ENCODE peak calls at places on chromosome 3, in five cellular contexts. T, G, N, E and F are unnamed samples. For H3K4me1, the result is how much of the 10 kb centered on the place peaks cover.

GRCh38 chr3:172536993-172537419 is 13.8 kb upstream of the TNFSF10 start:
- DNase-seq in N (no peak), T (no peak), G (no peak), E (no peak), F (no peak)

GRCh38 chr3:29889230-29889629 is 608.4 kb downstream of the RBMS3 start:
- DNase-seq in N (no peak), E (no peak), T (no peak), G (no peak), F (no peak)

GRCh38 chr3:183116051-183116614 is 16.8 kb upstream of the MCCC1 start:
- DNase-seq in G (peak), N (no peak), E (peak), T (no peak), F (peak)

GRCh38 chr3:192212335-192212734 is 515.0 kb downstream of the FGF12 start:
- DNase-seq in T (no peak), N (no peak), E (no peak), G (no peak), F (peak)

GRCh38 chr3:195905970-195906864 is 2.1 kb downstream of the TNK2 start:
- DNase-seq in N (no peak), E (no peak), G (peak), T (no peak), F (no peak)

GRCh38 chr3:177284383-177284881 is 87.2 kb upstream of the TBL1XR1 start:
- DNase-seq in T (no peak), E (no peak), N (no peak), G (no peak), F (no peak)

GRCh38 chr3:148930785-148931184 is 60.6 kb upstream of the GYG1 start:
- DNase-seq in T (no peak), E (no peak), N (no peak), G (no peak), F (no peak)

GRCh38 chr3:141011511-141012262 is 39.5 kb upstream of the SPSB4 start:
- DNase-seq in N (peak), G (peak), T (peak), E (peak), F (peak)

GRCh38 chr3:52210550-52211046 is 12.6 kb downstream of the ALAS1 start:
- DNase-seq in T (no peak), N (no peak), G (no peak), E (no peak), F (no peak)

GRCh38 chr3:197022405-197023231 is 7.0 kb downstream of the MELTF start:
- DNase-seq in T (no peak), E (no peak), G (no peak), N (no peak), F (peak)

GRCh38 chr3:137460944-137461343 is 303.2 kb upstream of the SOX14 start:
- DNase-seq in N (no peak), T (no peak), E (no peak), G (no peak), F (no peak)

GRCh38 chr3:159252772-159253384 is 451.0 kb downstream of the MFSD1 start:
- DNase-seq in G (peak), N (no peak), T (no peak), E (peak), F (peak)

GRCh38 chr3:160174621-160175020 is 50.6 kb upstream of the C3orf80 start:
- DNase-seq in N (no peak), G (no peak), T (no peak), E (no peak), F (no peak)

GRCh38 chr3:10244004-10244403 is 4.3 kb upstream of the TATDN2 start:
- DNase-seq in T (no peak), N (no peak), E (no peak), G (no peak), F (no peak)

GRCh38 chr3:179182892-179183291 is 34.7 kb downstream of the PIK3CA start:
- DNase-seq in E (no peak), T (no peak), N (no peak), G (no peak), F (no peak)

GRCh38 chr3:108513961-108514360 is 3.6 kb upstream of the MYH15 start:
- DNase-seq in G (no peak), E (no peak), T (no peak), N (no peak), F (no peak)

GRCh38 chr3:132637590-132637989 is 22.0 kb downstream of the ACAD11 start:
- DNase-seq in N (no peak), G (no peak), T (no peak), E (no peak), F (no peak)

GRCh38 chr3:86695752-86696151 is 295.2 kb downstream of the VGLL3 start:
- DNase-seq in G (no peak), N (no peak), T (no peak), E (no peak), F (no peak)

GRCh38 chr3:31562525-31562924 is 29.8 kb downstream of the STT3B start:
- DNase-seq in G (no peak), E (no peak), N (no peak), T (no peak), F (no peak)

GRCh38 chr3:157123621-157124020 is 36.3 kb downstream of the CCNL1 start:
- DNase-seq in T (no peak), N (no peak), E (no peak), G (no peak), F (no peak)

GRCh38 chr3:66411436-66411835 is 89.4 kb downstream of the LRIG1 start:
- DNase-seq in T (no peak), G (no peak), E (no peak), N (no peak), F (peak)

GRCh38 chr3:15171096-15171495 is 35.0 kb upstream of the CAPN7 start:
- DNase-seq in E (no peak), T (no peak), G (peak), N (no peak), F (no peak)

GRCh38 chr3:124442463-124442862 is 287.8 kb upstream of the UMPS start:
- DNase-seq in G (no peak), E (no peak), T (no peak), N (no peak), F (no peak)

GRCh38 chr3:176739169-176739568 is 458.1 kb downstream of the TBL1XR1 start:
- DNase-seq in T (no peak), N (no peak), E (no peak), G (no peak), F (no peak)

GRCh38 chr3:126962756-126963155 is 20.2 kb upstream of the PLXNA1 start:
- DNase-seq in N (peak), T (peak), G (no peak), E (no peak), F (no peak)

GRCh38 chr3:136074546-136074945 is 109.0 kb downstream of the PPP2R3A start:
- DNase-seq in E (no peak), N (no peak), T (no peak), G (no peak), F (no peak)

GRCh38 chr3:168061332-168061996 is 34.3 kb downstream of the GOLIM4 start:
- DNase-seq in E (no peak), G (no peak), T (no peak), N (no peak), F (no peak)

GRCh38 chr3:117036259-117036799 is 326.8 kb downstream of the TUSC7 start:
- DNase-seq in G (no peak), N (no peak), T (no peak), E (no peak), F (peak)

GRCh38 chr3:18238721-18239331 is 186.3 kb downstream of the SATB1 start:
- DNase-seq in G (no peak), N (no peak), T (no peak), E (no peak), F (no peak)

GRCh38 chr3:145798691-145799550 is 362.1 kb downstream of the PLOD2 start:
- DNase-seq in T (no peak), G (no peak), E (peak), N (no peak), F (no peak)

GRCh38 chr3:141441381-141442365 is 45.2 kb upstream of the RASA2 start:
- DNase-seq in G (peak), T (peak), N (peak), E (peak), F (peak)

GRCh38 chr3:156160653-156161052 is 40.3 kb downstream of the KCNAB1 start:
- DNase-seq in G (peak), E (no peak), T (no peak), N (no peak), F (no peak)

GRCh38 chr3:38111201-38111600 is 25.7 kb downstream of the ACAA1 start:
- DNase-seq in G (no peak), E (no peak), T (no peak), N (peak), F (no peak)

GRCh38 chr3:66378256-66378655 is 122.6 kb downstream of the LRIG1 start:
- DNase-seq in E (peak), T (no peak), N (no peak), G (no peak), F (peak)

DNA sequence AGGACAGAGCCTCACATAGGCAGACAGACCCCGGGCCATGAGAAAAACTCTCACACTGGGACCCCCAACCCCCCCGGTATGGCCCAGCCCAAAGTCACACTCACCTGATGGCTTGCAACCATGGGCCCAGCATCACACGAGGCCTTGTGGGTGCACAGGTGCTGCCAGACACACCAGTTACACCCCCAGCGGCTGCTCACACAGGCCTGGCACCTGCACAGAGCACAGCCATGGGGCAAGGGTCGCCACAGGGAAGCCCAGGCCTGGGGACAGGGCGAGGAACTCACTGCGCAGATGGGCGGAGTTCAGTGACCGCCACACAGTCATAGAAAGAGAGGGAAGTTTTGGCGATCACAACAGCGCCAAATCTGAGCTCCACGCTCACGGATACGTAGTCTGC is 9.3 kb downstream of the PLXNB1 start:
- DNase-seq in N (no peak), G (no peak), E (no peak), T (no peak), F (no peak)
- H3K27ac ChIP-seq in N (no peak), G (no peak), E (no peak), T (no peak), F (no peak)

DNA sequence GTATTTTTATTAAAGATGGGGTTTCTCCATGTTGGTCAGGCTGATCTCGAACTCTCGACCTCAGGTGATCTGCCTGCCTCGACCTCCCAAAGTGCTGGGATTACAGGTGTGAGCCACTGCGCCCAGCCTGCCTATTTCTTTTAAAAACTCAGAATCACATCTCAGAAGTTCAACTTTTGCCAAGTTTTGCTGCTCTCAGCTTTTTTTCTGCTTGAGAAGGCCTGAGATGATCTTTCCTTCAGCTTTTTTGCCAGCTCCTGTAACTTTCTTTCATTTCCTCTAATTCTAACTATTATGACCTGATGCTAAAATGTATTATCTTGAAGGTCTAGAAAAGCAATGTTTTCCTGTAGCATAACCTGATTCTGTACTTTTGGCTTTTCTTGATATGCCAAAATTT is 9.6 kb upstream of the EHHADH start:
- DNase-seq in E (no peak), G (no peak), N (no peak), T (no peak), F (no peak)
- H3K4me3 ChIP-seq in E (no peak), G (no peak), N (no peak), T (no peak), F (no peak)

GRCh38 chr3:128173241-128173640 is 20.0 kb downstream of the EEFSEC start:
- DNase-seq in T (no peak), E (no peak), N (no peak), G (no peak), F (no peak)
- H3K4me1 ChIP-seq in T (under half), E (under half), N (under half), G (under half), F (under half)

GRCh38 chr3:152318512-152318911 is 49.8 kb downstream of the MBNL1 start:
- DNase-seq in E (no peak), G (no peak), T (no peak), N (no peak), F (no peak)

GRCh38 chr3:152317956-152318355 is 49.2 kb downstream of the MBNL1 start:
- DNase-seq in T (no peak), G (no peak), E (no peak), N (no peak), F (no peak)

GRCh38 chr3:152321321-152321720 is 52.6 kb downstream of the MBNL1 start:
- DNase-seq in G (no peak), N (no peak), T (no peak), E (no peak), F (no peak)

GRCh38 chr3:152320201-152320617 is 51.5 kb downstream of the MBNL1 start:
- DNase-seq in G (no peak), T (no peak), E (no peak), N (no peak), F (no peak)

GRCh38 chr3:152319256-152319655 is 50.5 kb downstream of the MBNL1 start:
- DNase-seq in E (no peak), T (no peak), N (no peak), G (no peak), F (no peak)
- H3K27ac ChIP-seq in E (no peak), T (no peak), N (peak), G (no peak), F (peak)

DNA sequence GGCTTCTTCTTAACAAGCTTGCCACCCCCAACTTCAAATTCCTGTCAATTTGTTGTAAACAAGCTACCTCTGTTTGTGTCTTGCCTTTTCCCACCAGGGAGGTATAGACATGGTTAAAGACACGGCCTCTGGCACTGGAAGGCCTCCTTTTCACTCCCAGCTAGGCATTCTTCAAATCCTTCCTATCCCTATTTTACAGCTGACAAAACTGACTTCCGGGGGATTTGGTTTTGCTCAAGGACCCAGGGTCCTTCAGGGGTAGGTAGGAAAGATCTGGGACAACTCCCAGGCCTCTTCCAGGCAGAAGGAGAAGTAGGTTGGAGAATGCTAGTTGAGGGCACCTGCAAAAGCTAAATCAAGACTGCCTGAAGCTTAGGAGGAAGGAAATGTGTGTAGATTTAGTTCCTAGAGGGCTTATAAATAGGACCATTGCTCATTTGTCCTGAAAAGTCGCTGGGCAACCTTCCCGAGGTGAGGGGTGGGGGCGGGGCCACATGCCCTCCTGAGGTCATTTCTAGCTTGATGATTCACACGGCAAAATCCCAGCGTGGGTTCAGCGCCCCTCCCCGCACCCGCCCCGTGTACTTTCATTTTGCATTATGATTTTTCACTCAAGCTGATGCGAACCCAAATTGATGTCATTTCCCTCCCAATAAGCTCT is 365.5 kb downstream of the SHQ1 start:
- DNase-seq in T (peak), N (peak), G (peak), E (no peak), F (no peak)
- H3K4me3 ChIP-seq in T (peak), N (peak), G (peak), E (no peak), F (no peak)

GRCh38 chr3:63945558-63946096 is 33.4 kb upstream of the SCAANT1 start:
- DNase-seq in E (no peak), G (no peak), N (no peak), T (no peak), F (no peak)
- H3K4me1 ChIP-seq in E (under half), G (under half), N (under half), T (under half), F (under half)

DNA sequence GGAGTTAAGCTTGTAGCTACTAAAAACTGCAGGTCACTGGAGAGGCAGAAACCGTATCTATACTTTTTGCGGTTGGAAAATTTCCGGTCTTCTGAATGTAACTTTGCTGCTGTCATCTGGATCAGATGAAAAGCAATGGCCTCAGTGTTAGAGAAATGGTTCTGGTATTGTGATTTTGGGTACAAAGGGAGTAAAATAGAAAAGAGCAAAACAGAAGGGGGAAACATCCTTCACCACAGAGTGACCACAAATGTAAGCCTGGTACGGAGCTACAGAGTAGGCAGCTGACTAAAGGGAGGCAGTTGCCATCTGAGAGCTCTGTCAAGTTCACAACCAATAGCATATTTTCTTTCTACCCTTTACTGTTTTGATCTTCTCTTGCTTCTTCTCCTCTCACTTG is 5.6 kb downstream of the CD96 start:
- DNase-seq in E (no peak), N (no peak), T (no peak), G (no peak), F (no peak)
- H3K27ac ChIP-seq in E (no peak), N (no peak), T (no peak), G (no peak), F (no peak)

GRCh38 chr3:112974894-112975293 is at the start of gene CD200R1:
- DNase-seq in N (no peak), T (no peak), G (peak), E (no peak), F (no peak)

GRCh38 chr3:112972158-112972557 is 2.7 kb downstream of the CD200R1 start:
- DNase-seq in T (no peak), N (no peak), G (no peak), E (no peak), F (no peak)

GRCh38 chr3:112976001-112976400 is 1.1 kb upstream of the CD200R1 start:
- DNase-seq in G (no peak), T (no peak), N (no peak), E (no peak), F (no peak)

GRCh38 chr3:112973325-112974177 is 1.4 kb downstream of the CD200R1 start:
- DNase-seq in G (peak), N (no peak), E (no peak), T (no peak), F (no peak)

DNA sequence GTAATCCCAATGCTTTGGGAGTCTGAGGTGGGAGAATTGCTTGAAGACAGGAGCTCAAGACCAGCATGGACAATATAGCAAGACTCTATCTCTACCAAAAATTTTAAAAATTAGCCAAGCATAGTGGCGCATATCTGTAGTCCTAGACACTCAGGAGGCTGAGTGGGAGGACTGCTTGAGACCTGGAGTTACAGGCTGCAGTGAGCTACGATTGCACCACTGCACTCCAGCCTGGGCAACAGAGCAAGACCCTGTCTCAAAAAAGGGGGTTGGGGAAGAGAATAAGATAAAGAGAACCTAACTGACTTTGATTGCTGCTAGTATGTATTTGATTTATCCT is 755 bp downstream of the CD200R1 start:
- DNase-seq in G (no peak), E (no peak), N (no peak), T (no peak), F (no peak)
- H3K4me3 ChIP-seq in G (peak), E (no peak), N (no peak), T (no peak), F (no peak)

GRCh38 chr3:41210966-41211365 is 11.7 kb downstream of the CTNNB1 start:
- DNase-seq in N (no peak), T (no peak), E (no peak), G (no peak), F (no peak)
- H3K4me1 ChIP-seq in N (under half), T (under half), E (under half), G (under half), F (under half)